ENCODE peak calls at places on chromosomes 6 and 20, in ten cellular contexts. U, D, Z, Q, Y, R, O, L, S and I are unnamed samples.

GRCh38 chr6:53495496-53495895 is 49.4 kb downstream of the GCLC start:
- DNase-seq in U (no peak), D (no peak), Z (no peak), Q (no peak), Y (no peak), R (no peak), O (no peak), L (no peak), S (no peak), I (no peak)

GRCh38 chr6:35562060-35562459 is 49.4 kb upstream of the TULP1 start:
- DNase-seq in U (no peak), D (no peak), Z (no peak), Q (no peak), Y (no peak), R (no peak), O (no peak), L (no peak), S (no peak), I (no peak)

GRCh38 chr20:8854566-8854965 is 214.3 kb upstream of the PLCB4 start:
- DNase-seq in U (no peak), D (peak; percentile 15), Z (no peak), Q (peak; percentile 19), Y (no peak), R (no peak), O (no peak), L (no peak), S (no peak), I (peak; percentile 12)

GRCh38 chr6:157227202-157228166 is 95.8 kb downstream of the TMEM242 start:
- DNase-seq in U (no peak), D (no peak), Z (peak; percentile 72), Q (no peak), Y (peak; percentile 27), R (no peak), O (peak; percentile 35), L (peak; percentile 44), S (no peak), I (no peak)

GRCh38 chr20:57469418-57470211 is 55.3 kb downstream of the CTCFL start:
- DNase-seq in U (no peak), D (peak; percentile 75), Z (no peak), Q (no peak), Y (no peak), R (peak; percentile 59), O (no peak), L (peak; percentile 13), S (no peak), I (no peak)

GRCh38 chr20:18314786-18315406 is 26.6 kb downstream of the ZNF133 start:
- DNase-seq in U (no peak), D (no peak), Z (no peak), Q (no peak), Y (peak; percentile 22), R (no peak), O (no peak), L (no peak), S (no peak), I (no peak)

GRCh38 chr20:56278205-56278604 is 29.7 kb downstream of the MC3R start:
- DNase-seq in U (no peak), D (no peak), Z (peak; percentile 57), Q (no peak), Y (no peak), R (no peak), O (no peak), L (no peak), S (no peak), I (no peak)

GRCh38 chr20:24629668-24630067 is 160.2 kb downstream of the SYNDIG1 start:
- DNase-seq in U (no peak), D (no peak), Z (peak; percentile 36), Q (no peak), Y (no peak), R (no peak), O (no peak), L (no peak), S (no peak), I (no peak)

DNA sequence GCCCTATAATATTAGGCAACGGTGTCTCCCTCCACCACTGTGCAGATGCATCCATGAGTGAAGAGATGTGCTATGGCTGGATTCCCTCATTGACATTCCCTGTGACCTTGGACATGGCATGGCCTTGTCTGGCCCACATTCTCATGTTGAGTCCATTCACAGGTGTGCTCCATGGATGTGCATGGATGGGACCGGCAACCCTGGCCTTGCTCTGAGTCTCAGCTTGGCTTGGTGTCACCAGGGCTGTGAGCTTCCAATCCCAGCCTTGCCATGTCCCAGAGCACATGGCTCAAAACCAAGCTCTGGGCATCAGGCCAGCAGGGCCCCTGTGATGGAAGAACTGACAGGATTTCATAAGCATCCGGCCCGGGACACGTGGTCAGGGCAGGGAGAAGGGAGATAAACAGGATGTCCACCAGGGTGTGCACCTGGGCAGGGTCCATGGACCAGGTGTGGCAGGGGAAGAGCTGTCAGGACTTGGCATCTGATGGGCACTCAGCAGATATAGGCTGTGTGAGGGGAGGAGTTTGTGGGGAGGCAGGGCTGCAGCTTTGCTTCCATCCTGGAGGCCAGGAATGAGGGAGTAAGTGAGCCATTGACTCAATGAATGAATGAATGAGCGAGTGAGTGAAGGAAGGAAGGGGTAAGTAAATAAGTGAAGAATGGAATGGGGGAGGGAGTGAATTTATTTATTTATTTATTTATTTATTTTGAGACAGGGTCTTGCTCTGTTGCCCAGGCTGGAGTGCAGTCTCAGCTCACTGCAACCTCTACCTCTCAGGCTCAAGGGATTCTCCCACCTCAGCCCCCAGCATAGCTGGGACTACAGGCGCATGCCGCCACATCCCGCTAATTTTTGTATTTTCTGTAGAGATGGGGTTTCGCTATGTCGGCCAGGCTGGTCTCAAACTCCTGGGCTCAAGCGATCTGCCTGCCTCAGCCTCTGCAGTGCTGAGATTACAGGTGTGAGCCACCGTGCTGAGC is 15.7 kb downstream of the NRSN2 start:
- DNase-seq in U (no peak), D (peak; percentile 34), Z (peak; percentile 78), Q (peak; percentile 98), Y (peak; percentile 94), R (peak; percentile 87), O (peak; percentile 96), L (peak; percentile 86), S (no peak), I (peak; percentile 77)
- TF ChIP-seq POLR2A in U (no peak), D (no peak), Z (no peak), Q (no peak), Y (no peak), R (no peak), O (no peak), L (no peak), S (no peak), I (no peak)

GRCh38 chr6:138107078-138107751 is at the start of gene PERP:
- DNase-seq in U (peak; percentile 52), D (peak; percentile 19), Z (peak; percentile 78), Q (peak; percentile 85), Y (peak; percentile 63), R (peak; percentile 89), O (peak; percentile 78), L (peak; percentile 94), S (no peak), I (peak; percentile 90)
- TF ChIP-seq POLR2A in U (no peak), D (peak; percentile 48), Z (peak; percentile 18), Q (peak; percentile 81), Y (peak; percentile 61), R (no peak), O (peak; percentile 66), L (peak; percentile 97), S (peak; percentile 8), I (peak; percentile 96)

GRCh38 chr20:47296950-47297349 is 59.5 kb downstream of the ZMYND8 start:
- DNase-seq in U (no peak), D (no peak), Z (peak; percentile 27), Q (no peak), Y (no peak), R (no peak), O (no peak), L (no peak), S (no peak), I (no peak)
- TF ChIP-seq POLR2A in U (no peak), D (no peak), Z (no peak), Q (no peak), Y (no peak), R (no peak), O (no peak), L (no peak), S (no peak), I (no peak)

DNA sequence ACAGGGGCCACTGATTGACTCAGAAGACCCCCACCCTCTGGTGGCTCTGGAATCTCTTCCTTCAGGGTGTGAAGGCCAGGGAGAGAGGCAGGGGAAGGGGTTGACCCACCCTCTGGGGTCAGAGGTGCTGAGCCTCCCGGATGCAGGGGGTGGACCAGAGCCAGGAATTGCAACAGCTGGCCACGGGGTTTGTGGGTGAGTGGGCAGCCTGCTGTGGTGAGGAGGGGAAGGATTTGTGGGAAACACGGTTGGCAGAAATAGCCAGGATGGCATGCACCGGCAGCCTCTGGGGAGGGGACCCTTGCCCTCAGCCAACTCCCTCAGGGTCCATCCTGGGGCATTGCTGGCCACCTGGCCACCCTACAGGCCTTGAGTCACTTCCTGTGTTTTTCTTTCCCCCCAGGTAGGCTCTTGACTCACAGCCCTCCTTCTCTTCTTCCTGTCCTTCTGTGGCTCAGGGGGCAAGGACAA is 92.8 kb downstream of the MRPL14 start:
- DNase-seq in U (no peak), D (no peak), Z (peak; percentile 42), Q (no peak), Y (no peak), R (peak; percentile 47), O (peak; percentile 38), L (no peak), S (no peak), I (no peak)
- TF ChIP-seq POLR2A in U (no peak), D (no peak), Z (no peak), Q (no peak), Y (no peak), R (no peak), O (no peak), L (no peak), S (no peak), I (no peak)

GRCh38 chr20:46959081-46959692 is 64.5 kb downstream of the EYA2 start:
- DNase-seq in U (no peak), D (no peak), Z (no peak), Q (no peak), Y (peak; percentile 80), R (no peak), O (no peak), L (no peak), S (no peak), I (no peak)
- TF ChIP-seq POLR2A in U (no peak), D (no peak), Z (no peak), Q (no peak), Y (no peak), R (no peak), O (no peak), L (no peak), S (no peak), I (no peak)

DNA sequence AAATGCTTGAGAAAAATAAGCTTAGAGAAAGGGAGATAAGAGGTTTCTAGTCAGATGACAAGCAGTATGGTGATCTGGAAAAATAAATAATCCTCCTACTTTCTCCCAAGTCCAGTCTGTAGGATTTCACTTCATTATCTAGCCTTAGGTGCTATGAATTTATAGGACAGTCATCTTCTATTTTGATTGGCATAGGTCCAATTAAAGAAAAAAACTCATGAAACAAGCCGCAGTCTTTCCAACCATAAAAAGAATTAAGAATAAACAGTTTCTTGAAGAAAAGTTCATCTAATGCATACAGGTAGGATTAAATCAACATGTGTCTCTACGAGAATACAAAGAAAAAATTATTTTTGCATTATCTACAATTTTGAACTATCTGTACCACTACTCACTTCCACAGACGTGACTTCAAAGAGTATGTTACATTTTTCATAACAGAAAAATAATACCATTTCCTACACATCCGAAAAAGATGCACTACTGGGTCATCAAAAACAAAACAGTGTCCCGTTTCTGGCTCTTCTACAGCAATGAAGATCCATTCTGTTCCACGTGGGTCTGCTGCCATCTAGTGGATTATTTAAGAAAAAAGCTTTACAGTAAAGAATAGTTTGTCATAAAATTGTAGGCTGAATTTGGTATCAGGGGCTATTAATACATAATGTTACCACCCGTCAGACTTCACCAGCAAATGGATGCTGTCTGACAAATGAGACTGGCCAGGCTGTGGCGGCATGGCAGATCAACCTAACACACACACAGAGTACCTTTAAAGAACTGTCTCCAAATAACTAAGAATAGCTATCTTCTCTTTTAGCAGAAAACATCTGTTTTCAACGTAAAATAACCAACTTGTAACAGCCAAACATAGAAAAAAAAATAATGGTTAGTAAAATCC is 28.9 kb downstream of the STX7 start:
- DNase-seq in U (no peak), D (peak; percentile 11), Z (peak; percentile 72), Q (peak; percentile 33), Y (peak; percentile 36), R (no peak), O (no peak), L (no peak), S (no peak), I (peak; percentile 13)
- TF ChIP-seq POLR2A in U (no peak), D (no peak), Z (no peak), Q (no peak), Y (no peak), R (no peak), O (no peak), L (no peak), S (no peak), I (no peak)